ENCODE peak calls at places on chromosomes 16 and 17, in four cellular contexts. One of them, this sample, is unnamed.

GRCh38 chr16:12027091-12027490 is 50.6 kb downstream of the SNX29 start:
- DNase-seq in HepG2: no peak
- DNase-seq in HCT116: peak
- DNase-seq in K562: no peak
- DNase-seq in this sample: peak

GRCh38 chr17:64332502-64332901 is 58.2 kb downstream of the PECAM1 start:
- DNase-seq in HCT116: no peak
- DNase-seq in K562: no peak
- DNase-seq in HepG2: no peak
- DNase-seq in this sample: no peak

GRCh38 chr17:61276806-61277205 is 122.8 kb upstream of the TBX2 start:
- DNase-seq in HCT116: no peak
- DNase-seq in K562: no peak
- DNase-seq in HepG2: no peak
- DNase-seq in this sample: no peak

GRCh38 chr17:75364078-75364477 is 41.4 kb downstream of the GRB2 start:
- DNase-seq in HepG2: no peak
- DNase-seq in K562: no peak
- DNase-seq in HCT116: no peak
- DNase-seq in this sample: no peak

GRCh38 chr16:22265351-22265750 is 31.9 kb upstream of the POLR3E start:
- DNase-seq in HCT116: no peak
- DNase-seq in HepG2: no peak
- DNase-seq in K562: no peak
- DNase-seq in this sample: no peak

GRCh38 chr16:11310634-11310977 is 29.5 kb upstream of the PRM1 start:
- DNase-seq in HCT116: no peak
- DNase-seq in K562: no peak
- DNase-seq in HepG2: no peak
- DNase-seq in this sample: no peak

GRCh38 chr17:29124135-29124930 is 55.9 kb downstream of the MYO18A start:
- DNase-seq in HCT116: no peak
- DNase-seq in HepG2: peak
- DNase-seq in K562: peak
- DNase-seq in this sample: peak

GRCh38 chr16:30076276-30076791 is 540 bp downstream of the PPP4C start:
- DNase-seq in K562: peak
- DNase-seq in HCT116: no peak
- DNase-seq in HepG2: no peak
- DNase-seq in this sample: no peak

GRCh38 chr16:86303787-86304685 is 206.3 kb upstream of the FOXF1 start:
- DNase-seq in K562: no peak
- DNase-seq in HepG2: no peak
- DNase-seq in HCT116: no peak
- DNase-seq in this sample: no peak

GRCh38 chr17:8266648-8267479 is 17.8 kb downstream of the PFAS start:
- DNase-seq in HCT116: no peak
- DNase-seq in K562: no peak
- DNase-seq in HepG2: no peak
- DNase-seq in this sample: no peak

GRCh38 chr16:56357291-56357764 is 68.0 kb downstream of the AMFR start:
- DNase-seq in HCT116: no peak
- DNase-seq in K562: no peak
- DNase-seq in HepG2: no peak
- DNase-seq in this sample: no peak

GRCh38 chr17:15954222-15954621 is 9.3 kb downstream of the ADORA2B start:
- DNase-seq in HepG2: no peak
- DNase-seq in HCT116: peak
- DNase-seq in K562: no peak
- DNase-seq in this sample: no peak

GRCh38 chr17:83182620-83183063 is 103.2 kb downstream of the METRNL start:
- DNase-seq in K562: no peak
- DNase-seq in HepG2: no peak
- DNase-seq in HCT116: no peak
- DNase-seq in this sample: no peak

GRCh38 chr16:5466551-5466950 is 369.0 kb upstream of the EEF2KMT start:
- DNase-seq in HepG2: no peak
- DNase-seq in HCT116: no peak
- DNase-seq in K562: no peak
- DNase-seq in this sample: no peak

GRCh38 chr17:75504347-75505151 is 10.8 kb downstream of the CASKIN2 start:
- DNase-seq in HCT116: no peak
- DNase-seq in HepG2: peak
- DNase-seq in K562: peak
- DNase-seq in this sample: peak

GRCh38 chr17:34862384-34862783 is 98.9 kb downstream of the CCT6B start:
- DNase-seq in HepG2: no peak
- DNase-seq in HCT116: no peak
- DNase-seq in K562: no peak
- DNase-seq in this sample: no peak

GRCh38 chr16:4806280-4806679 is 3.8 kb upstream of the ROGDI start:
- DNase-seq in K562: no peak
- DNase-seq in HepG2: no peak
- DNase-seq in HCT116: no peak
- DNase-seq in this sample: no peak

GRCh38 chr16:66052745-66053144 is 313.7 kb upstream of the CDH5 start:
- DNase-seq in HCT116: no peak
- DNase-seq in HepG2: no peak
- DNase-seq in K562: no peak
- DNase-seq in this sample: no peak

GRCh38 chr17:27456681-27457404 is 595 bp downstream of the KSR1 start:
- DNase-seq in HepG2: no peak
- DNase-seq in K562: no peak
- DNase-seq in HCT116: no peak
- DNase-seq in this sample: no peak

GRCh38 chr16:79362312-79362970 is 238.1 kb downstream of the MAF start:
- DNase-seq in K562: no peak
- DNase-seq in HCT116: no peak
- DNase-seq in HepG2: no peak
- DNase-seq in this sample: no peak

GRCh38 chr16:17083628-17084027 is 387.1 kb downstream of the XYLT1 start:
- DNase-seq in K562: no peak
- DNase-seq in HCT116: no peak
- DNase-seq in HepG2: no peak
- DNase-seq in this sample: no peak

GRCh38 chr16:17245727-17246576 is 224.8 kb downstream of the XYLT1 start:
- DNase-seq in HCT116: no peak
- DNase-seq in HepG2: no peak
- DNase-seq in K562: no peak
- DNase-seq in this sample: no peak

GRCh38 chr17:72592242-72592966 is 471.6 kb downstream of the SOX9 start:
- DNase-seq in HCT116: peak
- DNase-seq in K562: peak
- DNase-seq in HepG2: peak
- DNase-seq in this sample: peak

GRCh38 chr17:50134206-50135110 is 4.5 kb upstream of the SAMD14 start:
- DNase-seq in HCT116: no peak
- DNase-seq in HepG2: no peak
- DNase-seq in K562: no peak
- DNase-seq in this sample: no peak

GRCh38 chr17:30290696-30291570 is 811 bp downstream of the BLMH start:
- DNase-seq in HepG2: peak
- DNase-seq in HCT116: no peak
- DNase-seq in K562: peak
- DNase-seq in this sample: no peak

GRCh38 chr17:43431741-43432523 is 33.1 kb downstream of the ARL4D start:
- DNase-seq in K562: no peak
- DNase-seq in HCT116: no peak
- DNase-seq in HepG2: no peak
- DNase-seq in this sample: no peak

GRCh38 chr16:49528564-49529150 is 155.1 kb downstream of the C16orf78 start:
- DNase-seq in HCT116: no peak
- DNase-seq in K562: no peak
- DNase-seq in HepG2: no peak
- DNase-seq in this sample: no peak

GRCh38 chr16:59060212-59060611 is 326.1 kb upstream of the GOT2 start:
- DNase-seq in HepG2: no peak
- DNase-seq in K562: no peak
- DNase-seq in HCT116: no peak
- DNase-seq in this sample: no peak

GRCh38 chr16:89574681-89575246 is 794 bp upstream of the CPNE7 start:
- DNase-seq in K562: peak
- DNase-seq in HCT116: peak
- DNase-seq in HepG2: no peak
- DNase-seq in this sample: peak

GRCh38 chr16:1325673-1326371 is 7.6 kb upstream of the BAIAP3 start:
- DNase-seq in HCT116: no peak
- DNase-seq in K562: no peak
- DNase-seq in HepG2: no peak
- DNase-seq in this sample: no peak

GRCh38 chr17:59367657-59368045 is 36.2 kb downstream of the YPEL2 start:
- DNase-seq in HCT116: peak
- DNase-seq in HepG2: peak
- DNase-seq in K562: no peak
- DNase-seq in this sample: no peak

GRCh38 chr17:48555183-48555615 is 10.3 kb upstream of the HOXB2 start:
- DNase-seq in HepG2: no peak
- DNase-seq in K562: peak
- DNase-seq in HCT116: no peak
- DNase-seq in this sample: no peak

GRCh38 chr16:17225551-17225950 is 245.2 kb downstream of the XYLT1 start:
- DNase-seq in HepG2: no peak
- DNase-seq in HCT116: no peak
- DNase-seq in K562: no peak
- DNase-seq in this sample: no peak

GRCh38 chr17:5619088-5619740 is 34.9 kb upstream of the NLRP1 start:
- DNase-seq in K562: peak
- DNase-seq in HCT116: no peak
- DNase-seq in HepG2: no peak
- DNase-seq in this sample: no peak

GRCh38 chr17:5615476-5615875 is 31.2 kb upstream of the NLRP1 start:
- DNase-seq in K562: no peak
- DNase-seq in HepG2: no peak
- DNase-seq in HCT116: no peak
- DNase-seq in this sample: no peak

DNA sequence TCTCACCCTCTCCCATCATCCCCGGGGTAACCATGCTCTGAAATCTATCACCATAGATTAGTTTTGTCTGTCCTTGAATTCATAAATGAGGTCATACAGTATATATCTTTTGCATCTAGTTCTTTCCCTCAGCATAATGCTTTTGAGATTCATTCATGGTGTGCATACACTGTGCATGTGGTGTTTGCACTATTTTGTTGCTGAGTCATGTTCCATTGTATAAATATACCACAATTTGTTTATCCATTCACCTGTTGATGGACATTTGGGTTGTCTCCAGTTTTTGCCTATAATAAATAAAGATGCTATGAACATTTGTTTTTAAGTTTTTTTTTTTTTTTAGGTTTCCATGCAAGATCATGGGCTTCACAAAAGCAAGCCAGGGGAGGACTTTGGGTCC is 34.2 kb upstream of the NLRP1 start:
- DNase-seq in K562: peak
- DNase-seq in HepG2: no peak
- DNase-seq in HCT116: no peak
- DNase-seq in this sample: no peak
- TF ChIP-seq FOSL1 in K562: no peak
- TF ChIP-seq FOSL1 in HepG2: no peak
- TF ChIP-seq FOSL1 in HCT116: no peak
- TF ChIP-seq FOSL1 in this sample: no peak

DNA sequence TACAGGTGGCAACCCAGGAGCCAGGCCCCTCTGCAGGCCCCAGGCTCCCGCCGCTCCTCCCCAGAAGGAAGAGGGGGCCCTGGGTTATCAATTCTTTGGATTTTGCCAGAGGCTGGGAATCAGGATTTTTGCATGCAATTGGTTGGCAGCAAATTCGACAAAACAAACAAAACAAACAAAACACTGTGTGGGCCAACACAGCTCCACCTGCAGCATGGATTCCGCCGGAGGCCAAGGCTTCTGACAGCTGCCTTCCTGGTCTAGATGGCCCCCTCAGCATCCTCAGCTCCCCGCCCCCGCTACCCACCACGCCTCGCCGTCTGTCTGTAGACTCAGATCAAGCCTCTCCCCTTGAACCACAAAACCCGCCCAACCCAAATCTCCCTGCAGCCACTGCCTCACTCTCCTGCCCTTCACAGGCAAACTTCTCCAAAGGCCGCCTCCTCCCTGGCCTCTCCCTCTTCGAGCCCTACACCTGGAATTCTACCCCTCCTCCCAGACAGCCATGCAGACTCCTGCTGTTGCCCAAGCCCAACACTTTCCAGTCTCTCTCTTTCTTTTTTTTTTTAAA is 58.0 kb downstream of the RTN4RL1 start:
- DNase-seq in HepG2: no peak
- DNase-seq in HCT116: no peak
- DNase-seq in K562: no peak
- DNase-seq in this sample: peak
- TF ChIP-seq FOSL1 in HepG2: no peak
- TF ChIP-seq FOSL1 in HCT116: no peak
- TF ChIP-seq FOSL1 in K562: no peak
- TF ChIP-seq FOSL1 in this sample: no peak

GRCh38 chr17:14672830-14673229 is 371.9 kb downstream of the HS3ST3B1 start:
- DNase-seq in HepG2: peak
- DNase-seq in K562: no peak
- DNase-seq in HCT116: no peak
- DNase-seq in this sample: no peak
- TF ChIP-seq FOSL1 in HepG2: no peak
- TF ChIP-seq FOSL1 in K562: no peak
- TF ChIP-seq FOSL1 in HCT116: no peak
- TF ChIP-seq FOSL1 in this sample: no peak

GRCh38 chr17:44941712-44942331 is 5.8 kb downstream of the KIF18B start:
- DNase-seq in HCT116: no peak
- DNase-seq in HepG2: no peak
- DNase-seq in K562: no peak
- DNase-seq in this sample: no peak
- TF ChIP-seq FOSL1 in HCT116: no peak
- TF ChIP-seq FOSL1 in HepG2: no peak
- TF ChIP-seq FOSL1 in K562: no peak
- TF ChIP-seq FOSL1 in this sample: no peak

This sample was measured in H1.